ENCODE peak calls at places on chromosome 22, in eight cellular contexts. C is stimulated activated CD4-positive, alpha-beta T cell treated with anti-CD3 and anti-CD28 coated beads, Interleukin-12 subunit alpha, Interleukin-12 subunit beta, amount 100 ng/mL, for 48 hours; X is fibroblast of pulmonary artery; W is stimulated activated CD8-positive, alpha-beta memory T cell treated with anti-CD3 and anti-CD28 coated beads, Interleukin-2, amount 100 ng/mL, for 1 hour; H is HFF-Myc; R is COR-L47; G is fibroblast of lung; K is NCI-H187 treated with DMSO at 0.1 percent for 48 hours. I is an unnamed sample.

GRCh38 chr22:46829140-46829891 is 66.9 kb downstream of the TBC1D22A start:
- DNase-seq in C (no peak), X (peak; percentile 91), W (no peak), H (peak; percentile 85), R (peak; percentile 12), G (peak; percentile 91), K (no peak), I (no peak)

GRCh38 chr22:49232319-49233067 is 595.2 kb downstream of the BRD1 start:
- DNase-seq in C (no peak), X (no peak), W (no peak), H (no peak), R (no peak), G (no peak), K (no peak), I (no peak)

GRCh38 chr22:20494978-20495860 is at the start of gene KLHL22:
- DNase-seq in C (no peak), X (no peak), W (no peak), H (no peak), R (peak; percentile 42), G (peak; percentile 33), K (no peak), I (peak; percentile 59)

GRCh38 chr22:50084085-50084484 is 1.1 kb downstream of the MLC1 start:
- DNase-seq in C (no peak), X (no peak), W (no peak), H (no peak), R (no peak), G (no peak), K (no peak), I (no peak)

GRCh38 chr22:26679003-26679629 is 21.7 kb downstream of the MIAT start:
- DNase-seq in C (peak; percentile 77), X (peak; percentile 86), W (peak; percentile 49), H (peak; percentile 66), R (peak; percentile 55), G (peak; percentile 74), K (no peak), I (peak; percentile 46)

GRCh38 chr22:31584804-31585160 is 77.2 kb downstream of the PISD start:
- DNase-seq in C (no peak), X (no peak), W (no peak), H (no peak), R (no peak), G (no peak), K (no peak), I (no peak)

GRCh38 chr22:50134481-50134880 is 36.0 kb upstream of the PANX2 start:
- DNase-seq in C (no peak), X (no peak), W (no peak), H (no peak), R (no peak), G (no peak), K (no peak), I (no peak)

GRCh38 chr22:46443850-46444389 is 93.5 kb downstream of the CELSR1 start:
- DNase-seq in C (no peak), X (no peak), W (no peak), H (no peak), R (no peak), G (no peak), K (no peak), I (no peak)

GRCh38 chr22:37240240-37240940 is 3.7 kb downstream of the RAC2 start:
- DNase-seq in C (no peak), X (no peak), W (no peak), H (no peak), R (no peak), G (no peak), K (no peak), I (no peak)

GRCh38 chr22:39348909-39349505 is 784 bp upstream of the SYNGR1 start:
- DNase-seq in C (no peak), X (no peak), W (no peak), H (no peak), R (no peak), G (no peak), K (no peak), I (peak; percentile 38)

GRCh38 chr22:20904008-20904979 is 12.9 kb upstream of the CRKL start:
- DNase-seq in C (no peak), X (peak; percentile 99), W (no peak), H (peak; percentile 48), R (no peak), G (peak; percentile 99), K (no peak), I (no peak)

GRCh38 chr22:48096846-48097665 is 1334.6 kb downstream of the TBC1D22A start:
- DNase-seq in C (no peak), X (no peak), W (no peak), H (no peak), R (no peak), G (no peak), K (no peak), I (no peak)

GRCh38 chr22:47587861-47588582 is 825.6 kb downstream of the TBC1D22A start:
- DNase-seq in C (no peak), X (no peak), W (no peak), H (no peak), R (no peak), G (no peak), K (no peak), I (no peak)

GRCh38 chr22:27614291-27615007 is 187.1 kb downstream of the MN1 start:
- DNase-seq in C (no peak), X (no peak), W (no peak), H (no peak), R (no peak), G (no peak), K (no peak), I (no peak)

GRCh38 chr22:30187726-30188407 is 58.7 kb downstream of the LIF start:
- DNase-seq in C (no peak), X (peak; percentile 67), W (no peak), H (no peak), R (no peak), G (peak; percentile 43), K (no peak), I (no peak)

GRCh38 chr22:41658869-41659268 is 29.8 kb downstream of the SNU13 start:
- DNase-seq in C (no peak), X (no peak), W (no peak), H (no peak), R (no peak), G (no peak), K (no peak), I (no peak)

I was measured in NCI-H1105 treated with DMSO at 0.1 percent for 48 hours.